ENCODE peak calls at places on chromosomes 4 and X, in nine cellular contexts. W is tibial nerve, C is GM12891, G is ovary, P is GM12892, A is HCT116, V is sigmoid colon, I is K562, Y is heart left ventricle. Z is an unnamed sample.

GRCh38 chrX:71103110-71103983 is 3.2 kb downstream of the CXorf65 start:
- DNase-seq in W (no peak), C (no peak), G (no peak), P (no peak), A (no peak), V (peak), I (peak), Y (peak), Z (no peak)

GRCh38 chrX:68588653-68589371 is 58.7 kb upstream of the STARD8 start:
- DNase-seq in W (no peak), C (no peak), G (no peak), P (no peak), A (no peak), V (no peak), I (peak), Y (no peak), Z (no peak)

GRCh38 chr4:112982677-112983076 is 66.8 kb upstream of the ANK2 start:
- DNase-seq in W (no peak), C (no peak), G (no peak), P (no peak), A (no peak), V (no peak), I (no peak), Y (no peak), Z (no peak)

GRCh38 chr4:10299601-10300000 is 157.6 kb downstream of the ZNF518B start:
- DNase-seq in W (no peak), C (no peak), G (no peak), P (no peak), A (no peak), V (no peak), I (no peak), Y (no peak), Z (no peak)

GRCh38 chrX:37332987-37333658 is 16.0 kb upstream of the PRRG1 start:
- DNase-seq in W (no peak), C (no peak), G (no peak), P (no peak), A (no peak), V (no peak), I (no peak), Y (no peak), Z (no peak)

GRCh38 chr4:127049506-127049905 is 583.3 kb upstream of the INTU start:
- DNase-seq in W (no peak), C (no peak), G (no peak), P (no peak), A (no peak), V (no peak), I (no peak), Y (no peak), Z (no peak)

GRCh38 chr4:150230556-150230955 is 152.3 kb downstream of the DCLK2 start:
- DNase-seq in W (no peak), C (no peak), G (no peak), P (no peak), A (no peak), V (no peak), I (no peak), Y (no peak), Z (no peak)

GRCh38 chr4:7251321-7251720 is 59.0 kb downstream of the SORCS2 start:
- DNase-seq in W (no peak), C (no peak), G (no peak), P (no peak), A (no peak), V (no peak), I (no peak), Y (no peak), Z (no peak)

GRCh38 chrX:45824471-45824870 is 623.8 kb upstream of the DIPK2B start:
- DNase-seq in W (no peak), C (no peak), G (peak), P (no peak), A (peak), V (no peak), I (peak), Y (no peak), Z (no peak)

GRCh38 chr4:140156529-140157171 is 2.7 kb upstream of the MAML3 start:
- DNase-seq in W (no peak), C (peak), G (no peak), P (no peak), A (no peak), V (no peak), I (no peak), Y (no peak), Z (no peak)

DNA sequence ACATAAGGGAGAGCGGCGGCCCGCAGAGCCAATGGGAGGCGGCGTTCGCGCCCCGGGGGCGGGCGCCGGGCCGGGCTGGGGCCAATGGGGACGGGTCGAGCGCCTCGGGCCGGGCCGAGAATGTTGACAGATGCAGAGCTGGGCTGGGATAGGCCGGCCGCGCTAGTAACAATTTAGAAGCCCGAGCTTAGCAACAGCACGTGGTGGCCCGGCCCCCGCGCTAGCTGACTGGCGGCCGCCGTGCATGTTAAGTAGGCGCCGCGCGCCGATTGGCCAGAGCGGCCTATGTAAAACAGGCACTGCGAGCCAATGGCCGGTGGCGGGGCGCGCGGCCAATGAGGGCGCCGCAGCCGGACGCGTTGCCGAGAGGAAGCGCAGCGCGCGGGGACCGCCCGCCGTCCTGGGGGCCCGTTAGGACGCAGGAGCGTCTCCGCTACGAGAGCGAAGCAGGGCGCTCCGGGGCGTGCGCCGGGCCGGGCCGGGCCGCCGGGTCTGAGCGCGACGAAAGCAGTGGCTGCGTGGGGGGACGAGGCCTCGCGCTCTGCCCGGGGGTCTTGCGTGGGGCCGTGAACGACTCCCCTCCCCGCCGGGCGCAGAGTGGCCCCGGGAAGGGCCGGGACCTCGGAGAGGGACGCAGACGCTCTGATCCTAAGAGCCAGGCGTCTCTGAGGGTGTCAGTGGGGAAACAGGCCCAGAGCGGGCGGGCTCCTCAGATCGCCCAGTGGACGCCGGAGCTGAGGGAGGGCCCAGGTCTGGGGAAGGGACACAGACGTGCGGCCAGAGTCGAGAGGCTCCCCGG is 435 bp upstream of the MXD4 start:
- DNase-seq in W (peak), C (peak), G (peak), P (peak), A (peak), V (peak), I (peak), Y (peak), Z (peak)
- TF ChIP-seq POLR2A in W (peak), C (peak), G (peak), P (peak), A (peak), V (peak), I (peak), Y (peak), Z (peak)

DNA sequence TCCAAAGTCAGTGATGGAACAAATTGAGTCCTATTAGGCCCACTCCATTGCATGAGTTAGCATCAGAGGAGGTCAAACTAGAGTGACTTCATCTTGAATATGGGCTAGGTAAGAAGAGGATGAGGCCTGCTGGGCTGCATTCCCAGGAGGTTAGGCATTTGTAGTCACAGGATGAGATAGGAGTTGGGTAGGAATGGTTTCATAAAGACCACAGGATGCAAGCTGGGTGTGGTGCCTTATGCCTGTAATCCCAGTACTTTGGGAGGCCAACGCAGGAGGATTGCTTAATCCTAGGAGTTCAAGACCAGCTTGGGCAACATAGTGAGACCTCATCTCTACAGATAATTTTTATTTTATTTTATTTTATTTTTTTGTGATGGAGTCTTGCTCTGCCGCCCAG is 26.8 kb downstream of the PDGFRA start:
- DNase-seq in W (no peak), C (no peak), G (no peak), P (no peak), A (no peak), V (peak), I (no peak), Y (no peak), Z (no peak)
- TF ChIP-seq POLR2A in W (no peak), C (no peak), G (no peak), P (no peak), A (no peak), V (no peak), I (no peak), Y (no peak), Z (no peak)

GRCh38 chrX:74534569-74535038 is 79.8 kb downstream of the RLIM start:
- DNase-seq in W (no peak), C (no peak), G (no peak), P (no peak), A (no peak), V (no peak), I (no peak), Y (no peak), Z (no peak)

GRCh38 chrX:74535211-74535621 is 79.2 kb downstream of the RLIM start:
- DNase-seq in W (peak), C (no peak), G (no peak), P (no peak), A (peak), V (no peak), I (peak), Y (no peak), Z (peak)

GRCh38 chrX:74535633-74536141 is 78.7 kb downstream of the RLIM start:
- DNase-seq in W (peak), C (no peak), G (peak), P (peak), A (no peak), V (peak), I (peak), Y (peak), Z (peak)

GRCh38 chrX:74537011-74537390 is 77.4 kb downstream of the RLIM start:
- DNase-seq in W (peak), C (no peak), G (peak), P (no peak), A (no peak), V (no peak), I (no peak), Y (no peak), Z (no peak)

DNA sequence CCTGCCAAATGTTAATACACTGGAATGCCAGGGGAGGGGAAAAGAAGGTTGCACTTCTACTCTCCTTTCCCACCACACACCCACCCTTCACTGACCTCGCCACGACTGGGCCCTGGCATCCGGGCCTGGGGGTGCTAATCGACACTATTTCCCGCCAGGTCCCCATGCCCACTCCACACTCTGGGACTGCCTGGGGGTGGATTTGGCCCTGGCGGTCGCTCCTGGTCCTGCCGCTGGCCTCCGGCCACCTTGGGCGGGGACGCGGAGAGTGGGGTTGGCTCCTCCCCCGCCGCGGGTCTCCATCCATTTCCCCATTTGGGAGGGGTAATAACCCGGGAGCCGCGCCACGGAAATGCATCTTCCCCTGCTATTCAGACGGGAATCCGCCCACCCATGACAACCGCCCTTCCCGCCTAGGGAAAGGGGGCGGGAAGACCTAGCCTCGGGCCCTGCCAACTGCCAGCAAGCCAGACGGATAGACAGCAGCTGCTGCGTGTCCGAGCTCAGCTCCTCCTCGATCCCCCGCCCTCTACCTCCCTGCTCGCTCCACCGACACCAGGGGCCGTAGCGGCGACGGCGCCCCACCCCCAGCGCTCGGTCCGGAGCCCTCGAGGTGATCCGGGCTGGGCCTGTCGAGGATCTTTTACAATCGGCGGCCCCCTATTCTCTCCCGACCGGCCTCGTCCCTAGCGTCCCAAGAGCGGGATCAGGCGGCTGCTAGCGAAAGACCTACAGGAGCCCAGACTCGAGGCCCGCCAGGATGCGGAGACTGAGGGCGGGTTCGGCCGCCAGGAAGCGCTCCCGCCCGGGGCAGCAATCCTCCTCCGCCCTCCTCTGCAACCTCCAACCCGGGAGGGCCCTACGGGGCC is 78.0 kb downstream of the RLIM start:
- DNase-seq in W (peak), C (peak), G (peak), P (peak), A (no peak), V (peak), I (peak), Y (peak), Z (peak)
- TF ChIP-seq POLR2A in W (peak), C (no peak), G (peak), P (no peak), A (no peak), V (no peak), I (no peak), Y (no peak), Z (peak)

GRCh38 chrX:109533631-109534030 is 3.0 kb upstream of the NXT2 start:
- DNase-seq in W (no peak), C (no peak), G (no peak), P (no peak), A (no peak), V (no peak), I (no peak), Y (no peak), Z (no peak)

GRCh38 chrX:109535578-109535977 is 1.1 kb upstream of the NXT2 start:
- DNase-seq in W (no peak), C (no peak), G (no peak), P (no peak), A (no peak), V (no peak), I (no peak), Y (no peak), Z (no peak)

GRCh38 chrX:109534933-109535332 is 1.7 kb upstream of the NXT2 start:
- DNase-seq in W (no peak), C (no peak), G (no peak), P (no peak), A (no peak), V (no peak), I (no peak), Y (no peak), Z (no peak)

GRCh38 chrX:109536439-109537323 is at the start of gene NXT2:
- DNase-seq in W (peak), C (peak), G (peak), P (peak), A (peak), V (peak), I (peak), Y (peak), Z (peak)

DNA sequence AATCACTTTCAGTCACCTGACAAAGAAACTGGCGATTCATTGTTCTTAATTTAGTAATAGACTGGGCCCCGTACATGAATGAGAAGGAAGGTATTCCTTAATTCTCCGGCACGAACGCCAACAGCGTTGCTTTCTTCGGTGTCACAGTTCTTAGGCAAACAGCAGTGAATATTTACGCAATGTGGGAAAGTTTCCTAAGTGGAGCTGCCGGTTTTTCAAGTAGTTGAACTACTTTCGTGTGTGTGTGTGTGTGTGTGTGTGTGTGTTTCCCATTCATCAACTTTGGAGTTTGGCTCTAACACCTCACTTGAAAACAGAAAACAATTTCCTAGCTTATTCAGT is 651 bp downstream of the NXT2 start:
- DNase-seq in W (peak), C (no peak), G (no peak), P (no peak), A (no peak), V (no peak), I (no peak), Y (no peak), Z (peak)
- TF ChIP-seq POLR2A in W (no peak), C (no peak), G (no peak), P (no peak), A (no peak), V (no peak), I (no peak), Y (no peak), Z (no peak)

GRCh38 chr4:125776146-125776545 is 461.4 kb downstream of the FAT4 start:
- DNase-seq in W (no peak), C (no peak), G (no peak), P (no peak), A (no peak), V (no peak), I (no peak), Y (no peak), Z (no peak)
- TF ChIP-seq POLR2A in W (no peak), C (no peak), G (no peak), P (no peak), A (no peak), V (no peak), I (no peak), Y (no peak), Z (no peak)

GRCh38 chr4:73018595-73018994 is 50.9 kb downstream of the COX18 start:
- DNase-seq in W (no peak), C (no peak), G (no peak), P (no peak), A (no peak), V (no peak), I (no peak), Y (no peak), Z (no peak)

GRCh38 chr4:73019462-73020047 is 50.0 kb downstream of the COX18 start:
- DNase-seq in W (peak), C (peak), G (no peak), P (no peak), A (peak), V (no peak), I (peak), Y (no peak), Z (peak)

DNA sequence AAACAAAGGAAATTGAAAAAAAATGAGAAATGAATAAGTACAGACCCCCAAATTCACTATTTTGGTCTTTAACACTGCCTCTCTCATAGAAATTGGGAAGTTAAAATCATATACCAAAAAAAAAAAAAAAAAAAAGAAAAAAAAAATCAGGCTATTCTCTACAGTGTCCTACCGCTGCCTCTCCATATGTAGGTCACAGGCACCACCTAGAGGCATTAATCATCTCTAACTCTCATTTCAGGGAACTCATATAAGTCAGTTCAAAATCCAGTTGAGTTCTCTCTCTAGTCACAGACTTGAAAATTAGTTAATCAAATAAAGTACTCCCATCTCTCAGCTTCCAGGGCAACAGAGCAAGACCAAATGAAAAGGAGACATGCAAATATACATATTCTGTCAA is 47.9 kb downstream of the COX18 start:
- DNase-seq in W (no peak), C (peak), G (no peak), P (no peak), A (peak), V (no peak), I (peak), Y (no peak), Z (no peak)
- TF ChIP-seq POLR2A in W (no peak), C (no peak), G (no peak), P (no peak), A (no peak), V (no peak), I (no peak), Y (no peak), Z (no peak)